ENCODE peak calls at places on chromosomes 12 and 14, in seven cellular contexts. T is breast epithelium, H is AG04450, X is GM13976, O is epithelial cell of esophagus, B is psoas muscle, M is Peyer's patch. F is an unnamed sample.

GRCh38 chr12:33531261-33531660 is 91.6 kb upstream of the SYT10 start:
- DNase-seq in M (no peak), B (no peak), X (no peak), O (no peak), H (no peak), T (no peak), F (no peak)

GRCh38 chr12:26870491-26871419 is 37.8 kb upstream of the ITPR2 start:
- DNase-seq in B (peak), X (no peak), H (peak), M (no peak), T (no peak), O (peak), F (no peak)

GRCh38 chr12:130656411-130656810 is 59.7 kb downstream of the RIMBP2 start:
- DNase-seq in O (no peak), T (no peak), M (no peak), X (no peak), B (no peak), H (no peak), F (no peak)

GRCh38 chr14:37150414-37150813 is 22.0 kb downstream of the SLC25A21 start:
- DNase-seq in T (no peak), X (no peak), M (no peak), H (peak), B (no peak), O (peak), F (no peak)

GRCh38 chr12:46401703-46402102 is 29.1 kb upstream of the SLC38A2 start:
- DNase-seq in M (no peak), B (no peak), H (no peak), X (no peak), T (no peak), O (no peak), F (no peak)

GRCh38 chr14:77053046-77053841 is 24.7 kb upstream of the IRF2BPL start:
- DNase-seq in O (peak), H (no peak), B (peak), X (peak), T (no peak), M (peak), F (peak)

GRCh38 chr14:104522926-104523545 is 56.5 kb upstream of the C14orf180 start:
- DNase-seq in M (no peak), B (no peak), X (no peak), O (no peak), T (no peak), H (no peak), F (no peak)

GRCh38 chr14:102811254-102811963 is 34.2 kb downstream of the TRAF3 start:
- DNase-seq in B (no peak), T (no peak), O (no peak), M (no peak), H (no peak), X (no peak), F (no peak)

GRCh38 chr12:63964301-63964700 is 119.8 kb downstream of the SRGAP1 start:
- DNase-seq in B (no peak), M (no peak), H (no peak), O (no peak), T (no peak), X (no peak), F (no peak)

DNA sequence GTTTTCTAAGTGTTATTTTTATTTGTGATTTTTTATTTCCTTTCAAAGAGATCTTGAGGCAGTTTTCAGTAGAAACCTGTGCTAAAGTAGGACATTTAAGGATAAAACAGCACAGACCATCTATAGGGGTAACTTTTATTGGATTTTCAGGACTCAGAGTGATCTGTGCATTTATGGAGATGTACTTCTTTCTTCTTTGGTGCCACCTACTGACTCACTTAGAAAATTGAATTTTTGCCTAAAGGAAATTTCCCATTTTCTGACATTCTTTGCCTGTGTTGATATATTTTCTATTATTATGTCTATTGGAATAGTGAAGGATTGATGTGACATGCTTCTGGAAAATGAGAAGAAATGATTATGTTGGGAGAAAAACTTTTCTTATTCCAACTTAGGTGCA is 113.0 kb downstream of the UNC79 start:
- DNase-seq in O (peak), H (no peak), M (no peak), T (no peak), X (no peak), B (no peak), F (no peak)
- TF ChIP-seq CTCF in O (peak), H (peak), M (peak), T (no peak), X (peak), B (no peak), F (no peak)

GRCh38 chr12:16345105-16345504 is 2.3 kb upstream of the MGST1 start:
- DNase-seq in O (no peak), T (no peak), X (no peak), M (no peak), B (no peak), H (no peak), F (no peak)

GRCh38 chr12:16348435-16349131 is 1.1 kb downstream of the MGST1 start:
- DNase-seq in T (no peak), X (no peak), B (no peak), M (no peak), H (no peak), O (peak), F (no peak)

GRCh38 chr12:16349132-16349463 is 1.7 kb downstream of the MGST1 start:
- DNase-seq in O (peak), B (peak), T (peak), M (no peak), H (peak), X (no peak), F (no peak)

GRCh38 chr12:16346931-16347330 is 514 bp upstream of the MGST1 start:
- DNase-seq in B (no peak), H (no peak), X (no peak), O (peak), M (no peak), T (no peak), F (no peak)

DNA sequence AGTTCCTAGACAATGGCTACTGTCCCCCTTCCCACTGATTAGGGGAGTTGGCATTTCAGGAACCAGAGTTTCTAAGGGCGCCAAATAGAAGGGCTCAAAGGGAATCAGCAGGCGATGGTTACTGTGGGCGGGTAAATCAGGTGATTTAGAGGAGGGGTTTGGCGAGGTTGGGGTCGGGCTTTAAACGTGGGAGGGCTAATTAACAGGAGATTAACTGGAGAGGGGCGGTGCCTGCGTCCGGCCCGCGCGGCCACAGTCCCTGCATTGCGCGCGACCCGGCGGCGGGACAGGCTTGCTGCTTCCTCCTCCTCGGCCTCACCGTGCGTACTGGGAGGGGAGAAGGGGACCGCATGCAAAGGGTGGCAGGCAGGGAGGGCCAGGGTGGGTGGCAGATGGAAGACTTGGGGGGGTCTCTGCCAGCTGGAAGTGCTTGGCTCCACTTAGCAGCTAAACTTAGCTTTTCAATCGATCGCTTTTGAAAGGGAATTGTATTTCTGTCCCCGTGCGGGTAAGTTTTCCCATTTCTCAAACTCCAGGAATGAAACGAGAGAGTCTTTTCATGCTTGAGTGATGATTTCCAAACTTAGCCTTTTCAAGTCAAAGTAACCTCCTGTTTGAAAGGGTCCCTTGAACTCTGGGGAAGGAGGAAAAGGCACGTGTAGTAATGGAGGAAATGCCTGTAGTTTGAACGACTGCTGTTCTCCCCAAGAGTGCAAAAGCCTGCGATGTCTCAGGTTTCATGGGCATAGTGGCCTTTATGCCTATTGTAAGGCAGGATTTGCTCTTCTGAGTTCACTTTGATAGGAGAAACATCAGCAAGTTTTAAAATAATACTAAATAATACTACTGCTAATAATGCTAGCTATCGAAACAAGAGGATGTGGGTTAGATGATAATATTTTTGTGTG is at the start of gene MGST1:
- DNase-seq in X (peak), H (no peak), M (no peak), T (peak), O (peak), B (peak), F (no peak)
- TF ChIP-seq CTCF in X (no peak), H (no peak), M (no peak), T (no peak), O (no peak), B (no peak), F (no peak)

GRCh38 chr12:24728366-24728765 is 220.5 kb downstream of the BCAT1 start:
- DNase-seq in H (no peak), T (no peak), X (no peak), B (no peak), O (peak), M (no peak), F (no peak)
- TF ChIP-seq CTCF in H (peak), T (no peak), X (peak), B (no peak), O (peak), M (peak), F (no peak)

DNA sequence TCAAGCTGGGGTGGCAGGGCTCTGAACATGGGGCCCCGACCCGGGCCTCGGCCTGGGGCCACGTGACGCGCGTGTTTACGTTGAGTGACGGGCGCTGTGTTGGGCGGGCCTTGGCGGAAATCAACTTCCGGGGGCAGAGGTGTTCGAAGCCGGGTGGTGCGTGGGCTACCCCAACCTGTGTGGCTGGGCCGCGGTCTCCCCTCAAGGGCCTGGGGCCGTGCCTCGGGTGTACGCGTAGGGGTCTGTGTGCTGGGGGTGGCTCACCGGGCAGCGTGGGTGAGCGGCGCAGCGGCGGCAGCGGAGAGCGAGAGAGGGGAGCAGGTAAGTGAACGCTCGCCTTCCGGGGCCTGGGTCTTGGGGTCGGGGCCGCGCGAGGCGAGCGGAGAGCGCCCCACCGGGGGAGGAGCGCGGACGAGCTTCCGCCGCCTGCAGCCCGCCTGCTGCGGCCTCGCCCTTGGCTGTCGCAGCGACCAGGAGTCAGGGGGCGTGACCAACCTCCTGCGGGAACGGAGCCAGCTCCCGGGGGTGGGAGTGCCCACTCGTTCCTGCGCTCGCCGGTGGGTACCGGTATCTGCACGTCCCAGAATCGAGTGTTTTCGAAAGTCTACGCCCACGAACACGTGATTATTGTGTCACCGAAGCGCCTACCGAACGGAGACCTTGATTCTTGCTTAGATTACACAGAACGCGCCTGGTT is at the start of gene CCDC91:
- DNase-seq in B (peak), O (peak), T (peak), H (peak), M (peak), X (peak), F (peak)
- TF ChIP-seq CTCF in B (peak), O (no peak), T (peak), H (peak), M (peak), X (no peak), F (no peak)

GRCh38 chr12:53493610-53494391 is 5.5 kb downstream of the MAP3K12 start:
- DNase-seq in B (no peak), M (no peak), O (no peak), H (no peak), T (no peak), X (no peak), F (no peak)

GRCh38 chr12:53492188-53492587 is 7.1 kb downstream of the MAP3K12 start:
- DNase-seq in M (no peak), H (no peak), X (no peak), B (no peak), T (no peak), O (no peak), F (no peak)

GRCh38 chr12:53489242-53489915 is 9.9 kb downstream of the MAP3K12 start:
- DNase-seq in B (no peak), X (no peak), T (no peak), O (no peak), H (no peak), M (no peak), F (no peak)

GRCh38 chr12:53495903-53496751 is 3.1 kb downstream of the MAP3K12 start:
- DNase-seq in M (no peak), X (no peak), H (peak), B (no peak), T (no peak), O (no peak), F (no peak)

DNA sequence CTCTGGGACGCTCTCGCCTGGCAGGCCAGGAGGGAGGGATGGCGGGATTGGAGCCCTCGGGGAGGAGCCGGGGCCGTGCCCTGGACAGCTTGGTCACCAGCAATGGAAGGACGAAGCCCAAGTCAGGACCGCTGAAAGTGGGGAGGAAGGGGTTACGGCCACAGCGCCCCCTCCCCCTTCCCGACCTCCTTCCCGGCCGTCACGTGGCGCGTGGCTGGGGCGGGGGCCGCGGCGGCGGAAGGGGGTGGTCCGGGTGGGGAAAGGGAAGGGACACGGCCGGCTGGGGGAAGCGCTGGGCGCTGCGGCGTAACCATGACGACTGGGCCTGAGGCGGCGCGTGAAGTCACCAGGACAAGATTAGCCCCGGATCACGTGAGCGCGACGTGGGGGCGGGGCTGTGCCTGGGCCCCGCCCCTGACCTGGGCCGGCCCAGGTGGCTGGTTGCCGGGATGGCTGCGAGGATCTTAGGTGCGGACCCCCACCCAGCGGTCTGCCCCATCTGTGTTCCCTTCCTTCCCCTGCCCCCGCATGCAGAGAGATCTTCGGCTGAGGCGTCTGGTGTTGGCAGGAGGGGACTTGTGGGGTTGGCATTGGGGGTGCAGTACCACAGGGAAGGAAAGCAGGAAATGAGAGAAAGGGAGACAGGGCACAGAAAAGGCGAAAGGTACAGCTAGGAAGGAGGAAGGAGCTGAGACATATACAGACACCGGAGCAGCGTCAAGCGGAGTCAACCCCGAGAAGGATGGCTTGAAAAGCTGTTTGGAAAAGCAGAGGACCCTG is 6.2 kb downstream of the MAP3K12 start:
- DNase-seq in M (peak), O (peak), H (no peak), B (peak), X (peak), T (peak), F (peak)
- TF ChIP-seq CTCF in M (no peak), O (no peak), H (no peak), B (no peak), X (no peak), T (peak), F (no peak)

GRCh38 chr12:42104087-42104486 is 40.6 kb downstream of the GXYLT1 start:
- DNase-seq in O (no peak), X (no peak), B (no peak), H (no peak), M (no peak), T (no peak), F (no peak)
- TF ChIP-seq CTCF in O (no peak), X (no peak), B (peak), H (peak), M (no peak), T (no peak), F (peak)

DNA sequence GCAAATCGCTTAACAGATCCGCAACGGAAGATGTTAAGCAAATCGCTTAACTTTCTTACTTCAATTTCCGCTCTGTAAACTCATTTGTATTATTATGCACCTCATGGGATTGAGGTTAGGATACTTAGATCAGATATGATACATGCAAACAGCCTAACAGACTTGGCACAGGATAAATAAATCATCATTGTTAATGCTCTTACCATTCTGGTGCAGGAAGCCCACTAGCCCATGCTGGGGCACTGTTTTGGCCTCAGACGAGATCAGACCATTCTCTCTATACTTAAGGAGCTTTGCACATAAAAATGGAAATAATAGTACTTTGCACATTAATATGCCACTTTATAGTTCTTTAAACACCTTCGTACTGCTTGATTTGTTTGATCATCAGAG is 445 bp downstream of the NCAPD2 start:
- DNase-seq in B (no peak), T (no peak), O (no peak), H (no peak), M (no peak), X (no peak), F (no peak)
- TF ChIP-seq CTCF in B (no peak), T (no peak), O (no peak), H (no peak), M (no peak), X (no peak), F (no peak)

GRCh38 chr14:50856660-50857059 is 15.2 kb upstream of the ABHD12B start:
- DNase-seq in T (no peak), B (no peak), M (no peak), H (no peak), O (no peak), X (no peak), F (no peak)
- TF ChIP-seq CTCF in T (no peak), B (no peak), M (no peak), H (no peak), O (no peak), X (no peak), F (no peak)

GRCh38 chr14:99604766-99605298 is 825 bp upstream of the CCDC85C start:
- DNase-seq in X (no peak), T (no peak), O (peak), H (no peak), B (no peak), M (no peak), F (no peak)
- TF ChIP-seq CTCF in X (no peak), T (no peak), O (no peak), H (no peak), B (no peak), M (no peak), F (no peak)

GRCh38 chr14:68363401-68363800 is 429.5 kb downstream of the ZFP36L1 start:
- DNase-seq in T (no peak), O (no peak), X (no peak), M (peak), B (no peak), H (no peak), F (no peak)
- TF ChIP-seq CTCF in T (no peak), O (no peak), X (peak), M (no peak), B (no peak), H (no peak), F (no peak)